ENCODE peak calls at places on chromosomes 11 and 22, in five cellular contexts. One of them, this sample, is unnamed.

GRCh38 chr11:106706355-106706754 is 311.9 kb downstream of the GUCY1A2 start:
- DNase-seq in amniotic epithelial cell: peak; percentile 82
- DNase-seq in cardiac muscle cell: peak; percentile 58
- DNase-seq in NCI-H82: no peak
- DNase-seq in activated naive CD4-positive, alpha-beta T cell treated with Interleukin-2 at 50 U/mL for 16 hours: no peak
- DNase-seq in this sample: peak; percentile 81

GRCh38 chr11:44309483-44310197 is at the start of gene ALX4:
- DNase-seq in amniotic epithelial cell: no peak
- DNase-seq in cardiac muscle cell: peak; percentile 34
- DNase-seq in NCI-H82: peak; percentile 16
- DNase-seq in activated naive CD4-positive, alpha-beta T cell treated with Interleukin-2 at 50 U/mL for 16 hours: peak; percentile 23
- DNase-seq in this sample: no peak

GRCh38 chr22:45212992-45213751 is 27.5 kb downstream of the KIAA0930 start:
- DNase-seq in amniotic epithelial cell: peak; percentile 53
- DNase-seq in cardiac muscle cell: peak; percentile 48
- DNase-seq in NCI-H82: no peak
- DNase-seq in activated naive CD4-positive, alpha-beta T cell treated with Interleukin-2 at 50 U/mL for 16 hours: no peak
- DNase-seq in this sample: peak; percentile 39

GRCh38 chr11:2096001-2096918 is 42.9 kb downstream of the IGF2 start:
- DNase-seq in amniotic epithelial cell: peak; percentile 63
- DNase-seq in cardiac muscle cell: peak; percentile 38
- DNase-seq in NCI-H82: no peak
- DNase-seq in activated naive CD4-positive, alpha-beta T cell treated with Interleukin-2 at 50 U/mL for 16 hours: no peak
- DNase-seq in this sample: no peak

GRCh38 chr22:20488946-20489345 is 6.6 kb downstream of the KLHL22 start:
- DNase-seq in amniotic epithelial cell: no peak
- DNase-seq in cardiac muscle cell: no peak
- DNase-seq in NCI-H82: no peak
- DNase-seq in activated naive CD4-positive, alpha-beta T cell treated with Interleukin-2 at 50 U/mL for 16 hours: no peak
- DNase-seq in this sample: no peak

GRCh38 chr11:61689164-61689496 is 8.9 kb downstream of the DAGLA start:
- DNase-seq in amniotic epithelial cell: no peak
- DNase-seq in cardiac muscle cell: no peak
- DNase-seq in NCI-H82: no peak
- DNase-seq in activated naive CD4-positive, alpha-beta T cell treated with Interleukin-2 at 50 U/mL for 16 hours: no peak
- DNase-seq in this sample: no peak

GRCh38 chr22:49148895-49149418 is 678.7 kb downstream of the BRD1 start:
- DNase-seq in amniotic epithelial cell: no peak
- DNase-seq in cardiac muscle cell: no peak
- DNase-seq in NCI-H82: no peak
- DNase-seq in activated naive CD4-positive, alpha-beta T cell treated with Interleukin-2 at 50 U/mL for 16 hours: no peak
- DNase-seq in this sample: no peak

GRCh38 chr11:100876826-100877545 is 189.9 kb downstream of the ARHGAP42 start:
- DNase-seq in amniotic epithelial cell: peak; percentile 99
- DNase-seq in cardiac muscle cell: peak; percentile 96
- DNase-seq in NCI-H82: no peak
- DNase-seq in activated naive CD4-positive, alpha-beta T cell treated with Interleukin-2 at 50 U/mL for 16 hours: no peak
- DNase-seq in this sample: peak; percentile 47

GRCh38 chr11:22203281-22203680 is 10.4 kb downstream of the ANO5 start:
- DNase-seq in amniotic epithelial cell: no peak
- DNase-seq in cardiac muscle cell: no peak
- DNase-seq in NCI-H82: no peak
- DNase-seq in activated naive CD4-positive, alpha-beta T cell treated with Interleukin-2 at 50 U/mL for 16 hours: no peak
- DNase-seq in this sample: no peak

GRCh38 chr11:73286240-73286810 is 14.2 kb downstream of the P2RY6 start:
- DNase-seq in amniotic epithelial cell: no peak
- DNase-seq in cardiac muscle cell: no peak
- DNase-seq in NCI-H82: no peak
- DNase-seq in activated naive CD4-positive, alpha-beta T cell treated with Interleukin-2 at 50 U/mL for 16 hours: no peak
- DNase-seq in this sample: no peak

GRCh38 chr11:19777342-19778102 is 64.9 kb downstream of the NAV2 start:
- DNase-seq in amniotic epithelial cell: peak; percentile 76
- DNase-seq in cardiac muscle cell: peak; percentile 65
- DNase-seq in NCI-H82: no peak
- DNase-seq in activated naive CD4-positive, alpha-beta T cell treated with Interleukin-2 at 50 U/mL for 16 hours: no peak
- DNase-seq in this sample: peak; percentile 63

GRCh38 chr11:121829159-121829643 is 286.8 kb downstream of the BLID start:
- DNase-seq in amniotic epithelial cell: peak; percentile 92
- DNase-seq in cardiac muscle cell: peak; percentile 97
- DNase-seq in NCI-H82: no peak
- DNase-seq in activated naive CD4-positive, alpha-beta T cell treated with Interleukin-2 at 50 U/mL for 16 hours: no peak
- DNase-seq in this sample: peak; percentile 74

GRCh38 chr22:49369726-49370717 is 457.7 kb downstream of the BRD1 start:
- DNase-seq in amniotic epithelial cell: no peak
- DNase-seq in cardiac muscle cell: no peak
- DNase-seq in NCI-H82: no peak
- DNase-seq in activated naive CD4-positive, alpha-beta T cell treated with Interleukin-2 at 50 U/mL for 16 hours: no peak
- DNase-seq in this sample: no peak

GRCh38 chr22:36325163-36326031 is 62.4 kb downstream of the MYH9 start:
- DNase-seq in amniotic epithelial cell: peak; percentile 90
- DNase-seq in cardiac muscle cell: peak; percentile 93
- DNase-seq in NCI-H82: no peak
- DNase-seq in activated naive CD4-positive, alpha-beta T cell treated with Interleukin-2 at 50 U/mL for 16 hours: no peak
- DNase-seq in this sample: peak; percentile 98

GRCh38 chr11:114315749-114316368 is 19.7 kb downstream of the NNMT start:
- DNase-seq in amniotic epithelial cell: peak; percentile 76
- DNase-seq in cardiac muscle cell: peak; percentile 43
- DNase-seq in NCI-H82: no peak
- DNase-seq in activated naive CD4-positive, alpha-beta T cell treated with Interleukin-2 at 50 U/mL for 16 hours: no peak
- DNase-seq in this sample: no peak

GRCh38 chr11:118406599-118407166 is 5.3 kb downstream of the ATP5MG start:
- DNase-seq in amniotic epithelial cell: no peak
- DNase-seq in cardiac muscle cell: peak; percentile 26
- DNase-seq in NCI-H82: no peak
- DNase-seq in activated naive CD4-positive, alpha-beta T cell treated with Interleukin-2 at 50 U/mL for 16 hours: no peak
- DNase-seq in this sample: no peak

GRCh38 chr11:123580557-123581275 is 73.7 kb downstream of the SCN3B start:
- DNase-seq in amniotic epithelial cell: no peak
- DNase-seq in cardiac muscle cell: peak; percentile 53
- DNase-seq in NCI-H82: peak; percentile 68
- DNase-seq in activated naive CD4-positive, alpha-beta T cell treated with Interleukin-2 at 50 U/mL for 16 hours: peak; percentile 70
- DNase-seq in this sample: peak; percentile 68

GRCh38 chr22:44116755-44117684 is 63.7 kb upstream of the PARVG start:
- DNase-seq in amniotic epithelial cell: no peak
- DNase-seq in cardiac muscle cell: no peak
- DNase-seq in NCI-H82: no peak
- DNase-seq in activated naive CD4-positive, alpha-beta T cell treated with Interleukin-2 at 50 U/mL for 16 hours: no peak
- DNase-seq in this sample: no peak

GRCh38 chr11:86999388-86999787 is 38.3 kb upstream of the TMEM135 start:
- DNase-seq in amniotic epithelial cell: no peak
- DNase-seq in cardiac muscle cell: no peak
- DNase-seq in NCI-H82: no peak
- DNase-seq in activated naive CD4-positive, alpha-beta T cell treated with Interleukin-2 at 50 U/mL for 16 hours: no peak
- DNase-seq in this sample: no peak

GRCh38 chr11:68381716-68382115 is 69.3 kb downstream of the LRP5 start:
- DNase-seq in amniotic epithelial cell: no peak
- DNase-seq in cardiac muscle cell: no peak
- DNase-seq in NCI-H82: no peak
- DNase-seq in activated naive CD4-positive, alpha-beta T cell treated with Interleukin-2 at 50 U/mL for 16 hours: no peak
- DNase-seq in this sample: no peak

GRCh38 chr11:101046947-101047346 is 82.7 kb downstream of the PGR start:
- DNase-seq in amniotic epithelial cell: no peak
- DNase-seq in cardiac muscle cell: no peak
- DNase-seq in NCI-H82: no peak
- DNase-seq in activated naive CD4-positive, alpha-beta T cell treated with Interleukin-2 at 50 U/mL for 16 hours: no peak
- DNase-seq in this sample: no peak

GRCh38 chr22:19330865-19331418 is 39.4 kb upstream of the CLTCL1 start:
- DNase-seq in amniotic epithelial cell: no peak
- DNase-seq in cardiac muscle cell: no peak
- DNase-seq in NCI-H82: no peak
- DNase-seq in activated naive CD4-positive, alpha-beta T cell treated with Interleukin-2 at 50 U/mL for 16 hours: no peak
- DNase-seq in this sample: no peak

GRCh38 chr11:101915811-101916291 is 471 bp downstream of the ANGPTL5 start:
- DNase-seq in amniotic epithelial cell: peak; percentile 34
- DNase-seq in cardiac muscle cell: peak; percentile 70
- DNase-seq in NCI-H82: peak; percentile 27
- DNase-seq in activated naive CD4-positive, alpha-beta T cell treated with Interleukin-2 at 50 U/mL for 16 hours: no peak
- DNase-seq in this sample: peak; percentile 38

This sample was measured in MCF 10A.